ENCODE peak calls at places on chromosomes 7 and 10, in four cellular contexts. E, R, X and N are unnamed samples.

GRCh38 chr10:88280518-88280917 is 302.6 kb downstream of the RNLS start:
- DNase-seq in R (no peak), E (no peak), X (no peak), N (no peak)

GRCh38 chr10:92814790-92815189 is 33.5 kb upstream of the EXOC6 start:
- DNase-seq in X (no peak), R (no peak), E (no peak), N (no peak)

GRCh38 chr7:98085674-98086073 is 21.0 kb upstream of the LMTK2 start:
- DNase-seq in R (no peak), E (no peak), X (no peak), N (no peak)

GRCh38 chr10:10804998-10805737 is 212.5 kb upstream of the CELF2 start:
- DNase-seq in X (no peak), R (no peak), E (no peak), N (no peak)

GRCh38 chr10:78393094-78393493 is 359.4 kb downstream of the RPS24 start:
- DNase-seq in X (no peak), E (no peak), R (no peak), N (no peak)

GRCh38 chr7:105932835-105933477 is 30.1 kb upstream of the CDHR3 start:
- DNase-seq in X (no peak), R (no peak), E (no peak), N (no peak)

GRCh38 chr10:23035569-23035968 is 59.8 kb upstream of the MSRB2 start:
- DNase-seq in R (peak; percentile 21), X (no peak), E (no peak), N (no peak)

GRCh38 chr7:138116156-138116555 is 39.9 kb downstream of the AKR1D1 start:
- DNase-seq in X (no peak), E (no peak), R (no peak), N (no peak)

GRCh38 chr7:50543776-50544442 is 21.3 kb downstream of the DDC start:
- DNase-seq in E (no peak), R (no peak), X (no peak), N (no peak)

GRCh38 chr7:117435475-117436043 is 8.3 kb upstream of the ASZ1 start:
- DNase-seq in E (no peak), R (no peak), X (peak; percentile 55), N (peak; percentile 34)

GRCh38 chr7:109246330-109247077 is 676.8 kb downstream of the DNAJB9 start:
- DNase-seq in X (no peak), E (no peak), R (peak; percentile 18), N (no peak)

GRCh38 chr10:119177708-119178370 is 773 bp downstream of the PRDX3 start:
- DNase-seq in E (no peak), R (no peak), X (no peak), N (no peak)

GRCh38 chr10:5944389-5945202 is 32.7 kb downstream of the IL15RA start:
- DNase-seq in E (no peak), X (no peak), R (peak; percentile 67), N (no peak)

GRCh38 chr10:59124187-59124586 is 52.3 kb upstream of the PHYHIPL start:
- DNase-seq in X (no peak), R (no peak), E (no peak), N (no peak)

GRCh38 chr10:59126277-59126676 is 50.2 kb upstream of the PHYHIPL start:
- DNase-seq in E (no peak), X (no peak), R (no peak), N (no peak)

GRCh38 chr10:59129867-59130266 is 46.6 kb upstream of the PHYHIPL start:
- DNase-seq in R (no peak), E (no peak), X (no peak), N (no peak)

GRCh38 chr10:59127991-59128390 is 48.5 kb upstream of the PHYHIPL start:
- DNase-seq in E (no peak), X (no peak), R (no peak), N (no peak)

GRCh38 chr10:59126992-59127391 is 49.5 kb upstream of the PHYHIPL start:
- DNase-seq in R (no peak), E (no peak), X (no peak), N (no peak)
- TF ChIP-seq CTCF in R (no peak), E (no peak), X (no peak), N (no peak)

GRCh38 chr10:109852718-109853037 is 70.6 kb downstream of the XPNPEP1 start:
- DNase-seq in R (no peak), E (no peak), X (no peak), N (no peak)
- TF ChIP-seq CTCF in R (no peak), E (no peak), X (no peak), N (no peak)

DNA sequence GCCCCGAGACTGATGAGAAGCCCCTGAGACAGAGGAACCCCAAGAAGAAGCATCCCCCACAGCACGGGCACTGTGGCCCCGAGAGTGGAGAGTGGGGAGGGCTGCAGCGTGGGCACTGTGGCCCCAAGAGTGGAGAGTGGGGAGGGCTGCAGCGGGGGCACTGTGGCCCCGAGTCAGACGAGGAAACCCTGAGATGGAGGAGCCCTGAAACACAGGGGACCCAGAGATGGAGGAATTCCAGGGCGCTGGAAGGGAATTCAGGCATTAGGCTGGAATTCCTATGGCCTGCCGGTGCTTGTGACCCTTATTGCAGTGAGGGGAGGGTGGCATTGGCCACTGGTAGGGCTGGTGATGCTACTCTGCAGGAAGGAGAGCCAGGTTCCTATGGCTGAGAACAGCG is 168.6 kb upstream of the SHH start:
- DNase-seq in E (no peak), R (no peak), X (no peak), N (no peak)
- TF ChIP-seq CTCF in E (no peak), R (no peak), X (no peak), N (no peak)

DNA sequence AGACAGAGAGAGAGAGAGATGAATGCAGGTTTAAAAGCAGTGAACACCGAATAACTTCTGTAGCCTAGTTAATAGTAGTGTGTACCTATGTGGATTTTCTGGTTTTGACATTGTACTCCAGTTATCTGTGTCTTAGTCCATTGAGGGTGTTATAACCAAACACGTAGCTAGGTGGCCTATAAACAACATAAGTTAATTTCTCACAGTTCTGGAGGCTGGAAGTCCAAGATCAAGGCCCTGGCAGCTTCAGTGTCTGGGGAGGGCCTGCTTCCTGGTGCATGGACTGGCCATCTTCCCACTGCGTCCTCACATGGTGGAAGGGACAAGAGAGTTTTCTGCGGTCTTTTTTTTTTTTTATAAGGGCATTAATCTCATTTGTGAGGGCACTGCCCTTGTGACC is 23.5 kb downstream of the AOC1 start:
- DNase-seq in E (no peak), X (peak; percentile 29), R (peak; percentile 16), N (no peak)
- TF ChIP-seq CTCF in E (peak; percentile 36), X (no peak), R (peak; percentile 49), N (peak; percentile 4)

DNA sequence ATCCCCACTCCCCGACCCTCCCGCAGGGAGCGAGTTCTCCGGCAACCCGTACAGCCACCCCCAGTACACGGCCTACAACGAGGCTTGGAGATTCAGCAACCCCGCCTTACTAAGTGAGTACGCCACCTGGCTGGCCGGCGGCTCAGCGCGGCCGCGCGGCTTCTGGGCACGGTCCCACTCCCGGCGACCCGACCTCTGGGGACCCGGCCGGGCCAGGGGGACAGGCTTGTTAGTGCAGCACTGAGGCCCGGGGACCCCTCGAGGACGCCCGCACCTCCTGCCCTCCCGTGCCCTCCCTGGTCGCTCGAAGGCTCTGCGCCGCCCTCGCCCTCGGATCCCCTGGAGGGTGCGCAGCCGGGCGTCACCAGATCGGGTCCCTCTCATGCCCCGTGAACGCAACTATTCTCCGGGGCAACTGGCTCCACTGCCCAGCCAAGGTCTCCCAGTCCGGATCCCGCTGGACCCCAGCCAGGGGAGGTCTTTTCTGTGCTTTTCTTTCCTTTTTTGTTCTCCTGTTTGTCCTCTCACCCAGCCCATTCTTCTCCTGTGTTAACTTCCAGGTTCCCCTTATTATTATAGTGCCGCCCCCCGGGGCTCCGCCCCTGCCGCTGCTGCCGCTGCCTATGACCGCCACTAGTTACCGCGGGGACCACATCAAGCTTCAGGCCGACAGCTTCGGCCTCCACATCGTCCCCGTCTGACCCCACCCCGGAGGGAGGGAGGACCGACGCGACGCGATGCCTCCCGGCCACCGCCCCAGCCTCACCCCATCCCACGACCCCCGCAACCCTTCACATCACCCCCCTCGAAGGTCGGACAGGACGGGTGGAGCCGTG is 81.8 kb downstream of the PAX2 start:
- DNase-seq in E (no peak), R (peak; percentile 56), X (peak; percentile 79), N (peak; percentile 60)
- TF ChIP-seq CTCF in E (no peak), R (peak; percentile 50), X (no peak), N (peak; percentile 44)